ENCODE peak calls at places on chromosomes 4 and X, in eight cellular contexts. F is progenitor cell of endocrine pancreas, K is vagina, D is activated B cell treated with CpG ODN at 0.5 μM for 24 hours, U is NCI-H774, X is NCI-H1092, M is activated T-helper 1 cell treated with Interleukin-2 at 50 U/mL for 16 hours, S is WERI-Rb-1. H is an unnamed sample.

GRCh38 chr4:101118641-101119040 is 228.7 kb downstream of the PPP3CA start:
- DNase-seq in D (no peak), F (no peak), K (no peak), X (no peak), U (no peak), S (no peak), M (no peak), H (no peak)

GRCh38 chr4:183191630-183192029 is 92.6 kb downstream of the WWC2 start:
- DNase-seq in K (no peak), F (no peak), M (no peak), U (no peak), X (no peak), D (no peak), S (no peak), H (no peak)

GRCh38 chrX:133444952-133445831 is 29.9 kb upstream of the GPC4 start:
- DNase-seq in D (no peak), K (no peak), S (no peak), U (peak), F (peak), X (no peak), M (no peak), H (no peak)

GRCh38 chrX:74902806-74903205 is 22.4 kb downstream of the NEXMIF start:
- DNase-seq in U (peak), K (no peak), D (no peak), F (no peak), M (no peak), S (no peak), X (no peak), H (no peak)

GRCh38 chrX:124028177-124028576 is 66.7 kb downstream of the STAG2 start:
- DNase-seq in U (no peak), K (no peak), M (no peak), D (no peak), X (no peak), F (no peak), S (no peak), H (no peak)

GRCh38 chr4:150280081-150280950 is 202.1 kb downstream of the DCLK2 start:
- DNase-seq in X (no peak), D (no peak), K (no peak), U (no peak), F (no peak), S (peak), M (no peak), H (no peak)

GRCh38 chr4:69760455-69760854 is at the start of gene SULT1B1:
- DNase-seq in M (peak), D (no peak), X (no peak), K (no peak), F (no peak), S (no peak), U (no peak), H (peak)

GRCh38 chr4:120916937-120917336 is 5.6 kb downstream of the PRDM5 start:
- DNase-seq in X (no peak), K (no peak), S (no peak), D (no peak), F (no peak), U (no peak), M (no peak), H (no peak)

GRCh38 chr4:158599150-158599549 is 72.5 kb downstream of the C4orf46 start:
- DNase-seq in D (no peak), K (no peak), S (no peak), U (no peak), M (no peak), F (no peak), X (no peak), H (no peak)

GRCh38 chr4:89226665-89227572 is 80.7 kb downstream of the GPRIN3 start:
- DNase-seq in S (peak), F (peak), D (peak), U (peak), X (peak), M (peak), K (no peak), H (peak)

GRCh38 chr4:912548-913279 is 19.4 kb downstream of the GAK start:
- DNase-seq in X (no peak), S (no peak), F (no peak), D (no peak), K (no peak), M (no peak), U (no peak), H (no peak)

GRCh38 chrX:18997916-18998315 is 14.0 kb upstream of the PHKA2 start:
- DNase-seq in K (no peak), U (no peak), F (no peak), S (no peak), X (no peak), D (no peak), M (no peak), H (no peak)

GRCh38 chr4:48553720-48554119 is 63.7 kb downstream of the ZAR1 start:
- DNase-seq in X (no peak), U (no peak), K (no peak), D (no peak), F (no peak), M (no peak), S (no peak), H (no peak)

GRCh38 chr4:20432098-20432497 is 180.4 kb downstream of the SLIT2 start:
- DNase-seq in U (no peak), X (no peak), K (no peak), F (no peak), S (no peak), D (no peak), M (no peak), H (no peak)

GRCh38 chrX:39115166-39115565 is 313.9 kb downstream of the MID1IP1 start:
- DNase-seq in M (no peak), X (no peak), K (no peak), S (no peak), D (no peak), F (no peak), U (no peak), H (no peak)

GRCh38 chrX:145694048-145694447 is 123.6 kb upstream of the SLITRK2 start:
- DNase-seq in S (no peak), X (no peak), D (no peak), K (no peak), M (no peak), F (no peak), U (no peak), H (no peak)

GRCh38 chr4:77819409-77819835 is 254 bp upstream of the CNOT6L start:
- DNase-seq in U (peak), F (peak), D (no peak), S (peak), M (peak), X (no peak), K (no peak), H (no peak)

GRCh38 chr4:99966692-99967091 is 16.6 kb upstream of the H2AZ1 start:
- DNase-seq in F (no peak), D (no peak), U (no peak), K (no peak), S (no peak), M (no peak), X (no peak), H (no peak)

H was measured in effector CD4-positive, alpha-beta T cell.